ENCODE peak calls at places on chromosomes 16 and 17, in four cellular contexts. One of them, this sample, is unnamed. For H4K20me1, the result is how much of the 10 kb centered on the place peaks cover.

GRCh38 chr17:1649844-1650409 is at the start of gene RILP:
- DNase-seq in GM23248: peak
- DNase-seq in PC-3: peak
- DNase-seq in fibroblast of lung: peak
- DNase-seq in this sample: peak

GRCh38 chr16:20906225-20906870 is 5.8 kb downstream of the LYRM1 start:
- DNase-seq in GM23248: peak
- DNase-seq in PC-3: peak
- DNase-seq in fibroblast of lung: peak
- DNase-seq in this sample: no peak

GRCh38 chr17:29469251-29469650 is 79.1 kb downstream of the TAOK1 start:
- DNase-seq in GM23248: no peak
- DNase-seq in PC-3: no peak
- DNase-seq in fibroblast of lung: peak
- DNase-seq in this sample: peak

GRCh38 chr17:57166803-57167202 is 81.8 kb downstream of the AKAP1 start:
- DNase-seq in GM23248: no peak
- DNase-seq in PC-3: peak
- DNase-seq in fibroblast of lung: no peak
- DNase-seq in this sample: no peak

GRCh38 chr17:81884968-81885367 is 6.4 kb downstream of the ALYREF start:
- DNase-seq in GM23248: no peak
- DNase-seq in PC-3: no peak
- DNase-seq in fibroblast of lung: no peak
- DNase-seq in this sample: no peak

GRCh38 chr16:2520784-2521577 is 810 bp downstream of the AMDHD2 start:
- DNase-seq in GM23248: peak
- DNase-seq in PC-3: peak
- DNase-seq in fibroblast of lung: no peak
- DNase-seq in this sample: peak

GRCh38 chr17:282000-282911 is 70.4 kb downstream of the RPH3AL start:
- DNase-seq in GM23248: no peak
- DNase-seq in PC-3: no peak
- DNase-seq in fibroblast of lung: no peak
- DNase-seq in this sample: no peak

GRCh38 chr16:29306953-29307597 is 99.4 kb downstream of the NPIPB11 start:
- DNase-seq in GM23248: peak
- DNase-seq in PC-3: no peak
- DNase-seq in fibroblast of lung: peak
- DNase-seq in this sample: no peak

GRCh38 chr16:10027553-10027952 is 154.7 kb downstream of the GRIN2A start:
- DNase-seq in GM23248: no peak
- DNase-seq in PC-3: no peak
- DNase-seq in fibroblast of lung: no peak
- DNase-seq in this sample: no peak

GRCh38 chr16:61435356-61435755 is 600.9 kb downstream of the CDH8 start:
- DNase-seq in GM23248: no peak
- DNase-seq in PC-3: peak
- DNase-seq in fibroblast of lung: no peak
- DNase-seq in this sample: no peak

GRCh38 chr17:8073627-8074485 is 13.7 kb downstream of the ALOX12B start:
- DNase-seq in GM23248: peak
- DNase-seq in PC-3: peak
- DNase-seq in fibroblast of lung: peak
- DNase-seq in this sample: peak

GRCh38 chr17:2819921-2820501 is 23.8 kb downstream of the RAP1GAP2 start:
- DNase-seq in GM23248: no peak
- DNase-seq in PC-3: no peak
- DNase-seq in fibroblast of lung: no peak
- DNase-seq in this sample: no peak

GRCh38 chr16:58658796-58659211 is 25.8 kb downstream of the SLC38A7 start:
- DNase-seq in GM23248: peak
- DNase-seq in PC-3: no peak
- DNase-seq in fibroblast of lung: peak
- DNase-seq in this sample: no peak

GRCh38 chr16:83717814-83718213 is 90.0 kb upstream of the HSBP1 start:
- DNase-seq in GM23248: peak
- DNase-seq in PC-3: no peak
- DNase-seq in fibroblast of lung: no peak
- DNase-seq in this sample: no peak

GRCh38 chr16:12149971-12150370 is 173.4 kb downstream of the SNX29 start:
- DNase-seq in GM23248: no peak
- DNase-seq in PC-3: no peak
- DNase-seq in fibroblast of lung: no peak
- DNase-seq in this sample: no peak

GRCh38 chr17:17723354-17724261 is 42.4 kb downstream of the RAI1 start:
- DNase-seq in GM23248: peak
- DNase-seq in PC-3: no peak
- DNase-seq in fibroblast of lung: peak
- DNase-seq in this sample: peak

GRCh38 chr17:81002409-81003361 is 11.0 kb downstream of the CHMP6 start:
- DNase-seq in GM23248: peak
- DNase-seq in PC-3: peak
- DNase-seq in fibroblast of lung: peak
- DNase-seq in this sample: no peak

GRCh38 chr16:81357711-81358270 is 43.0 kb downstream of the GAN start:
- DNase-seq in GM23248: no peak
- DNase-seq in PC-3: no peak
- DNase-seq in fibroblast of lung: no peak
- DNase-seq in this sample: no peak

GRCh38 chr16:72604375-72604774 is 432.4 kb upstream of the PMFBP1 start:
- DNase-seq in GM23248: no peak
- DNase-seq in PC-3: no peak
- DNase-seq in fibroblast of lung: no peak
- DNase-seq in this sample: no peak

GRCh38 chr17:78494189-78494960 is 82.8 kb downstream of the DNAH17 start:
- DNase-seq in GM23248: no peak
- DNase-seq in PC-3: no peak
- DNase-seq in fibroblast of lung: no peak
- DNase-seq in this sample: no peak

GRCh38 chr16:10731790-10732189 is 11.9 kb upstream of the NUBP1 start:
- DNase-seq in GM23248: no peak
- DNase-seq in PC-3: no peak
- DNase-seq in fibroblast of lung: no peak
- DNase-seq in this sample: no peak

GRCh38 chr17:12362853-12363252 is 302.8 kb upstream of the MYOCD start:
- DNase-seq in GM23248: no peak
- DNase-seq in PC-3: no peak
- DNase-seq in fibroblast of lung: no peak
- DNase-seq in this sample: no peak

GRCh38 chr17:48025904-48026502 is 11.6 kb downstream of the COPZ2 start:
- DNase-seq in GM23248: peak
- DNase-seq in PC-3: peak
- DNase-seq in fibroblast of lung: no peak
- DNase-seq in this sample: no peak

GRCh38 chr17:16398270-16399267 is 16.8 kb upstream of the TRPV2 start:
- DNase-seq in GM23248: no peak
- DNase-seq in PC-3: peak
- DNase-seq in fibroblast of lung: no peak
- DNase-seq in this sample: no peak

GRCh38 chr17:79496422-79497005 is 114.3 kb downstream of the RBFOX3 start:
- DNase-seq in GM23248: no peak
- DNase-seq in PC-3: no peak
- DNase-seq in fibroblast of lung: no peak
- DNase-seq in this sample: no peak

GRCh38 chr17:44200478-44201155 is 933 bp upstream of the ATXN7L3 start:
- DNase-seq in GM23248: peak
- DNase-seq in PC-3: no peak
- DNase-seq in fibroblast of lung: no peak
- DNase-seq in this sample: peak

GRCh38 chr16:3945751-3946603 is 65.5 kb upstream of the CREBBP start:
- DNase-seq in GM23248: peak
- DNase-seq in PC-3: peak
- DNase-seq in fibroblast of lung: peak
- DNase-seq in this sample: peak

GRCh38 chr17:80443916-80444708 is 29.1 kb downstream of the ENDOV start:
- DNase-seq in GM23248: no peak
- DNase-seq in PC-3: no peak
- DNase-seq in fibroblast of lung: no peak
- DNase-seq in this sample: no peak

GRCh38 chr17:1347681-1348318 is 52.2 kb downstream of the YWHAE start:
- DNase-seq in GM23248: peak
- DNase-seq in PC-3: no peak
- DNase-seq in fibroblast of lung: peak
- DNase-seq in this sample: peak

GRCh38 chr17:38628441-38628840 is 22.7 kb upstream of the SRCIN1 start:
- DNase-seq in GM23248: no peak
- DNase-seq in PC-3: peak
- DNase-seq in fibroblast of lung: no peak
- DNase-seq in this sample: no peak

GRCh38 chr16:4488486-4488967 is 12.3 kb downstream of the HMOX2 start:
- DNase-seq in GM23248: peak
- DNase-seq in PC-3: no peak
- DNase-seq in fibroblast of lung: no peak
- DNase-seq in this sample: no peak

GRCh38 chr16:3008749-3009088 is 4.0 kb upstream of the CLDN9 start:
- DNase-seq in GM23248: no peak
- DNase-seq in PC-3: no peak
- DNase-seq in fibroblast of lung: no peak
- DNase-seq in this sample: no peak

GRCh38 chr16:7983671-7984070 is 606.6 kb downstream of the TMEM114 start:
- DNase-seq in GM23248: no peak
- DNase-seq in PC-3: no peak
- DNase-seq in fibroblast of lung: no peak
- DNase-seq in this sample: no peak

GRCh38 chr16:13866073-13866472 is 53.9 kb upstream of the ERCC4 start:
- DNase-seq in GM23248: peak
- DNase-seq in PC-3: peak
- DNase-seq in fibroblast of lung: peak
- DNase-seq in this sample: peak

GRCh38 chr17:64500487-64500859 is 3.6 kb upstream of the POLG2 start:
- DNase-seq in GM23248: peak
- DNase-seq in PC-3: no peak
- DNase-seq in fibroblast of lung: no peak
- DNase-seq in this sample: no peak

DNA sequence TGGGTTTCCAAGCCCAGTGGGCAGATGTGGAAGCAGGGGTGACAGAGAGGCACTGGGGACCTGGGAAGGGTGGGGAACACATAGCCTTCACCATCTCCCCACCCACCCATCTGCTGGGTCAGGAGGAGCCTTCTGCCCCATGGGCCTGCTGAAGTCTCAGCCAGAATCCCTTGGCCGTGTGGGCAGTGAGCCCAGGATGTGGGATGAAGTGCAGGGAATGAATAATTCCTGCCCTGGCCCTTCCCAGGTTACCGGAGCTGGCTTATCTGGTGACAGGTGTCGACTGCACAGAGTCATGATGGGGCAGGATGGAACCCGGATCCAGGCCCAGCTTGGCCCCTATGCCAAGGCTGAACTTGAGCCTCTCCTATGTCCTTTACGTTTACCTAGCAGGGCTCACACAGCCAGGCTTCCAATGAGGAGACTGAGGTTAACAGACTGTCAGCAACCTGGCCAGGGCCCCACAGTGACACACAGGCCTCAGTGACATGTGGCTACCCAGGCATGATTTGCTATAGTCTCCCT is 17.5 kb downstream of the ATP2A3 start:
- DNase-seq in GM23248: no peak
- DNase-seq in PC-3: peak
- DNase-seq in fibroblast of lung: no peak
- DNase-seq in this sample: no peak
- H4K20me1 ChIP-seq in GM23248: under half
- H4K20me1 ChIP-seq in PC-3: under half
- H4K20me1 ChIP-seq in fibroblast of lung: under half
- H4K20me1 ChIP-seq in this sample: under half

GRCh38 chr16:86490859-86491642 is 19.3 kb upstream of the FOXF1 start:
- DNase-seq in GM23248: peak
- DNase-seq in PC-3: peak
- DNase-seq in fibroblast of lung: no peak
- DNase-seq in this sample: no peak
- H4K20me1 ChIP-seq in GM23248: under half
- H4K20me1 ChIP-seq in PC-3: under half
- H4K20me1 ChIP-seq in fibroblast of lung: under half
- H4K20me1 ChIP-seq in this sample: under half

GRCh38 chr17:39639043-39639442 is 2.1 kb downstream of the STARD3 start:
- DNase-seq in GM23248: no peak
- DNase-seq in PC-3: no peak
- DNase-seq in fibroblast of lung: no peak
- DNase-seq in this sample: no peak
- H4K20me1 ChIP-seq in GM23248: under half
- H4K20me1 ChIP-seq in PC-3: under half
- H4K20me1 ChIP-seq in fibroblast of lung: under half
- H4K20me1 ChIP-seq in this sample: under half

GRCh38 chr17:10271004-10271620 is 72.7 kb upstream of the GAS7 start:
- DNase-seq in GM23248: peak
- DNase-seq in PC-3: no peak
- DNase-seq in fibroblast of lung: no peak
- DNase-seq in this sample: peak
- H4K20me1 ChIP-seq in GM23248: under half
- H4K20me1 ChIP-seq in PC-3: under half
- H4K20me1 ChIP-seq in fibroblast of lung: under half
- H4K20me1 ChIP-seq in this sample: under half

DNA sequence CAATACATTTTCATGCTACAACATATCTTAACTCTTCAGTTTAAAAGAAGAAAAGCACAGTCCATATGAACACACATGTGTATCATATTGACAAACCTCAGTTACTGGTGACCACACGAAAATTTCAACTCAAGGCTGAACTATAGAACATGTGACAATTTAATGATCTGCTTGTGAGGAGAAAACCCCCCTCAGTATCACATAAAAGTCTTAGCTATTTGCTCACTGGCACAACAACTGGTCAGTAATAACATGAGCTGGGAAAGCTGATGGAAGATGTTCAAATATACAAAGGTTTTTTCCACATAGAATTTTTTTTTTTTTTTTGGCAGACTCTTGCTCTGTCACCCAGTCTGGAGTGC is 19.5 kb downstream of the ZNF652 start:
- DNase-seq in GM23248: peak
- DNase-seq in PC-3: no peak
- DNase-seq in fibroblast of lung: no peak
- DNase-seq in this sample: no peak
- H4K20me1 ChIP-seq in GM23248: under half
- H4K20me1 ChIP-seq in PC-3: under half
- H4K20me1 ChIP-seq in fibroblast of lung: under half
- H4K20me1 ChIP-seq in this sample: half or more

This sample was measured in hepatocyte.